ENCODE peak calls at places on chromosomes 4 and X, in four cellular contexts. X, J, N and K are unnamed samples.

GRCh38 chr4:17726911-17727310 is 54.5 kb downstream of the FAM184B start:
- DNase-seq in X (no peak), N (no peak), J (no peak), K (no peak)

GRCh38 chr4:140691369-140691768 is 64.8 kb downstream of the TBC1D9 start:
- DNase-seq in N (no peak), X (peak), J (peak), K (peak)

GRCh38 chrX:21744721-21745120 is 13.2 kb downstream of the SMPX start:
- DNase-seq in X (no peak), N (no peak), J (no peak), K (no peak)

GRCh38 chrX:138710311-138710791 is 1.2 kb downstream of the FGF13 start:
- DNase-seq in J (no peak), N (peak), X (no peak), K (no peak)

GRCh38 chr4:142021761-142022160 is 385.4 kb downstream of the IL15 start:
- DNase-seq in X (no peak), J (no peak), N (no peak), K (no peak)

GRCh38 chrX:78997870-78998558 is 52.8 kb downstream of the P2RY10 start:
- DNase-seq in X (no peak), J (no peak), N (no peak), K (no peak)

GRCh38 chrX:13064599-13065143 is 20.3 kb upstream of the FAM9C start:
- DNase-seq in J (peak), X (no peak), N (no peak), K (peak)

GRCh38 chr4:174398728-174399127 is 115.0 kb downstream of the CEP44 start:
- DNase-seq in X (no peak), J (peak), N (no peak), K (peak)

GRCh38 chrX:134803551-134804183 is 145.4 kb upstream of the PLAC1 start:
- DNase-seq in X (peak), N (no peak), J (no peak), K (no peak)

GRCh38 chr4:2800691-2801596 is 8.1 kb downstream of the SH3BP2 start:
- DNase-seq in J (no peak), N (peak), X (no peak), K (peak)

GRCh38 chr4:112765317-112765989 is 128.5 kb downstream of the LARP7 start:
- DNase-seq in N (no peak), J (peak), X (peak), K (no peak)

GRCh38 chr4:118845552-118846065 is 9.7 kb upstream of the SEC24D start:
- DNase-seq in J (no peak), N (no peak), X (no peak), K (no peak)

GRCh38 chr4:6926681-6927478 is 17.3 kb downstream of the TBC1D14 start:
- DNase-seq in J (peak), N (no peak), X (no peak), K (no peak)

GRCh38 chrX:63560601-63561218 is 209.6 kb upstream of the SPIN4 start:
- DNase-seq in J (peak), X (peak), N (peak), K (peak)

GRCh38 chr4:26687728-26688127 is 103.8 kb downstream of the TBC1D19 start:
- DNase-seq in J (peak), N (no peak), X (no peak), K (peak)

GRCh38 chr4:68498413-68499007 is 51.2 kb downstream of the TMPRSS11E start:
- DNase-seq in N (peak), J (peak), X (peak), K (peak)

DNA sequence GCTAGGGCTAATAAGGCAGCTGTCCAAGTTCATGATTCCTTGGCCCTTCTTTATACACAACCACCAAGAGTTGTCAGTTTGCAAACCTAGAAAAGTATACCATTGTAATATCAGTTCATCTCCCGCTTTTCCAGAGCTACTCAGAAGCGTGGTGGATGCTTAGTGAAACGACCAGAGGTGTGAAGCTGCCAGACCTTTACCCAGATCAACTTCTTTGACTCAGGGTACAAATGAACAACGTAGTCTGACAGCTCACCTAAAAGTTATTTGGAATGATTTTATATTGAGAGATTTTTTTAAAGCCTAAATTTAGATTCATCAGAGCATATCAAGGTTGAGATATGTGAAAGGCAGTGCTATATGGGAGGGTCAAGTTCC is 169.7 kb downstream of the CBR4 start:
- DNase-seq in J (no peak), N (no peak), X (no peak), K (no peak)
- H3K4me3 ChIP-seq in J (no peak), N (no peak), X (no peak), K (no peak)

GRCh38 chrX:151921292-151921691 is 8.6 kb downstream of the MAGEA4 start:
- DNase-seq in J (no peak), X (no peak), N (peak), K (no peak)

GRCh38 chrX:151921866-151922265 is 9.2 kb downstream of the MAGEA4 start:
- DNase-seq in X (no peak), N (no peak), J (no peak), K (no peak)

GRCh38 chrX:151919610-151920009 is 6.9 kb downstream of the MAGEA4 start:
- DNase-seq in J (no peak), X (no peak), N (peak), K (no peak)

GRCh38 chrX:151920101-151920500 is 7.4 kb downstream of the MAGEA4 start:
- DNase-seq in N (peak), X (no peak), J (no peak), K (no peak)

DNA sequence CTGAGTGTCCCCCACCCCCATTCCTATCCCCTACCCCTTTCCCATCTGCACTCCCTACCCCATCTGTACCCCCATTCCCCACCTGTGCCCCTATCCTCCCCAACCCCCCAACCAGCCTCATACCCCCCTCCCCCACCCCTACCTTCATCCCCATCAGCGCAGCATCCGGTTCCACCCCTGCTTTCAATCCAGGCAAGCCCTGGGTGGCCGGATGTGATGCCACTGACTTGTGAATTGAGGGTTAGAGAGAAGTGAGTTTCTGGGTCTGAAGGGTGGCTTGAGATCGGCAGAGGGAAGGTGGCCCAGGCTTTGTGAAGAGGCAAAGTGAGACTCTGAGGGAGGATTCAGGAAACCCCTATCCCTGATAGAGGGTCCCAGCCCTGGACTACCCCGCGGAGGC is 7.8 kb downstream of the MAGEA4 start:
- DNase-seq in N (no peak), J (no peak), X (no peak), K (no peak)
- H3K4me3 ChIP-seq in N (no peak), J (no peak), X (no peak), K (no peak)

GRCh38 chr4:73445383-73446335 is 9.6 kb downstream of the AFP start:
- DNase-seq in J (no peak), N (no peak), X (no peak), K (no peak)
- H3K4me3 ChIP-seq in J (no peak), N (no peak), X (no peak), K (no peak)

GRCh38 chrX:53089224-53089842 is 4.6 kb upstream of the KANTR start:
- DNase-seq in J (peak), X (peak), N (peak), K (no peak)
- H3K4me3 ChIP-seq in J (peak), X (no peak), N (peak), K (peak)

GRCh38 chr4:1234296-1234695 is 14.6 kb downstream of the CTBP1 start:
- DNase-seq in X (no peak), N (peak), J (no peak), K (no peak)

GRCh38 chr4:1232661-1233621 is 16.0 kb downstream of the CTBP1 start:
- DNase-seq in J (peak), X (no peak), N (peak), K (no peak)

GRCh38 chr4:1234811-1235292 is 14.1 kb downstream of the CTBP1 start:
- DNase-seq in N (peak), J (no peak), X (no peak), K (no peak)

GRCh38 chr4:1235381-1236102 is 13.4 kb downstream of the CTBP1 start:
- DNase-seq in X (no peak), J (no peak), N (peak), K (no peak)

GRCh38 chr4:1233641-1234277 is 15.2 kb downstream of the CTBP1 start:
- DNase-seq in J (no peak), N (peak), X (no peak), K (no peak)
- H3K4me3 ChIP-seq in J (no peak), N (no peak), X (no peak), K (no peak)

GRCh38 chrX:14871767-14872166 is 1.1 kb downstream of the FANCB start:
- DNase-seq in J (no peak), N (no peak), X (no peak), K (no peak)

GRCh38 chrX:14872355-14872754 is 514 bp downstream of the FANCB start:
- DNase-seq in J (no peak), X (peak), N (no peak), K (no peak)

GRCh38 chrX:14875624-14876023 is 2.4 kb downstream of the MOSPD2 start:
- DNase-seq in N (no peak), J (no peak), X (no peak), K (no peak)

GRCh38 chrX:14872851-14873675 is at the start of the genes FANCB and MOSPD2:
- DNase-seq in N (peak), X (peak), J (peak), K (peak)

GRCh38 chrX:14873676-14874049 is 442 bp downstream of the MOSPD2 start:
- DNase-seq in J (no peak), N (no peak), X (no peak), K (no peak)
- H3K4me3 ChIP-seq in J (peak), N (peak), X (peak), K (peak)

GRCh38 chrX:34653811-34654210 is 3.3 kb downstream of the TMEM47 start:
- DNase-seq in J (no peak), X (no peak), N (no peak), K (no peak)
- H3K4me3 ChIP-seq in J (no peak), X (no peak), N (peak), K (peak)

DNA sequence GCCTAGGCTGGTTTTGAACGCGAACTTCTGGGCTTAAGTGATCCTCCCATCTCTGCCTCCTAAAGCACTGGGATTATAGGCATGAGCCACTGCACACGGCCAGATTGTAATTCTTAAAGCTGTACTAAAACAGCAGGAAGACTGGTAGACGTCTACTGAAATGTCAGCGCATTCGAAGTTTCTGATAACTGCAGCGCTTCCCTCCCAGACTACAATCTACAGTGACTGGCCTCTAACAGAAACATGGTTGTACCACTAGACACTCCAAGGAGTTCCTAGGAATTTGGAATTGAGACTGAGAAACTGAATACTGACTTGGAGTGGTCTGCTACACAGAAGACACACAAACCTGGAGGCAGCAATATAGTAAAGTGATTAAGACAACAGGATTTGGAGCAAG is 997 bp downstream of the HELQ start:
- DNase-seq in J (peak), X (no peak), N (no peak), K (no peak)
- H3K4me3 ChIP-seq in J (peak), X (peak), N (peak), K (peak)

DNA sequence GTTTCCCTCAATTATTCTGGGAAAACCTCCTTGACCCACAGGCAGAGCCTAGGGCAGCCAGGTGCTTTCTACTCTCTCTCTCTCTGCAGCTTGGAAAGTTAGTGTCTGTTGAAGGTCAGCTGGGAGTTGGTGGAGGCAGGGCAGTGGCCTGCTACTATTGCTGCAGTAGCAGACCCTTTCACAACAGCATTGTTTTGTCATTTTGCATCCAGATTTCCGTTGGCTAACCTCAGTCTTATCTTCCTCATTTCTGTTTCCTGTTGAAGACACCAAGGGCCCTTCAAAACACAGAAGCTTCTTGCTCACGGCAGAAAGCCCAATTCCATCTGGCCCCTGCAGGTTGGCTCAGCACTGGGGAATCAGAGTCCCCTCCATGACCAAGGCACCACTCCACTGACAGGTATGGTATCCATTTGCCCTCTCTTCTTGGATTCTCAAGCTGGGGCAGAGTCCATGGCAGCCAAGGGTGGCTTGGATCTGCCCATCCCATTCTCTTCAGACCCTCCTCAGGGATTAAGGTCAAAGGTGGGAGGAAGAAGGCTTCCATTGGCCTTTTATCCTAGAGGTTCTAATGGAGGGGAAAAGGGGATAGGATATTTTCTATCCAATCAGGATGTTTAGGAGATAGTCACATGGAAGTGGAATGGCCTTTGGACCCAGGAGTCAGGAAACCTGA is 24.6 kb downstream of the VSIG4 start:
- DNase-seq in J (no peak), N (peak), X (no peak), K (no peak)
- H3K4me3 ChIP-seq in J (no peak), N (peak), X (no peak), K (no peak)

GRCh38 chrX:15269618-15270521 is at the start of gene ASB9:
- DNase-seq in X (peak), N (no peak), J (peak), K (peak)
- H3K4me3 ChIP-seq in X (peak), N (peak), J (no peak), K (no peak)